ENCODE peak calls at places on chromosomes 5 and 9, in five cellular contexts. R, B, A, U and N are unnamed samples.

GRCh38 chr9:123883634-123884033 is 46.3 kb downstream of the DENND1A start:
- DNase-seq in R (no peak), B (no peak), A (no peak), U (no peak), N (no peak)

GRCh38 chr5:2640717-2641116 is 110.8 kb downstream of the IRX2 start:
- DNase-seq in R (no peak), B (no peak), A (no peak), U (no peak), N (no peak)

GRCh38 chr5:135193213-135194125 is 159.4 kb upstream of the PITX1 start:
- DNase-seq in R (no peak), B (peak), A (no peak), U (no peak), N (no peak)

GRCh38 chr5:8396756-8397155 is 527.8 kb downstream of the MTRR start:
- DNase-seq in R (no peak), B (peak), A (no peak), U (no peak), N (no peak)

GRCh38 chr9:136729144-136729543 is 13.6 kb downstream of the LCN10 start:
- DNase-seq in R (no peak), B (no peak), A (no peak), U (no peak), N (no peak)

GRCh38 chr5:39541920-39542319 is 117.1 kb upstream of the DAB2 start:
- DNase-seq in R (no peak), B (peak), A (no peak), U (no peak), N (no peak)

GRCh38 chr5:31196309-31196708 is 2.8 kb downstream of the CDH6 start:
- DNase-seq in R (no peak), B (peak), A (no peak), U (no peak), N (no peak)

GRCh38 chr9:121770415-121771273 is 119.2 kb downstream of the DAB2IP start:
- DNase-seq in R (no peak), B (peak), A (no peak), U (no peak), N (no peak)

GRCh38 chr5:40781843-40782409 is 16.2 kb downstream of the PRKAA1 start:
- DNase-seq in R (no peak), B (peak), A (no peak), U (no peak), N (no peak)

GRCh38 chr9:128244443-128245226 is 31.2 kb downstream of the GOLGA2 start:
- DNase-seq in R (no peak), B (peak), A (peak), U (no peak), N (no peak)

GRCh38 chr9:121363586-121363961 is 6.5 kb downstream of the STOM start:
- DNase-seq in R (no peak), B (no peak), A (no peak), U (no peak), N (no peak)

GRCh38 chr9:114108016-114108833 is 9.1 kb upstream of the KIF12 start:
- DNase-seq in R (peak), B (peak), A (peak), U (peak), N (peak)

GRCh38 chr5:6862306-6862705 is 149.1 kb downstream of the TENT4A start:
- DNase-seq in R (no peak), B (no peak), A (no peak), U (no peak), N (no peak)

GRCh38 chr5:59039296-59040006 is 456.6 kb downstream of the RAB3C start:
- DNase-seq in R (peak), B (peak), A (peak), U (no peak), N (peak)

GRCh38 chr9:86796671-86797070 is 150.6 kb downstream of the GAS1 start:
- DNase-seq in R (no peak), B (no peak), A (no peak), U (no peak), N (no peak)

GRCh38 chr9:86794356-86795046 is 152.8 kb downstream of the GAS1 start:
- DNase-seq in R (no peak), B (peak), A (no peak), U (no peak), N (no peak)

GRCh38 chr9:86792136-86792535 is 155.2 kb downstream of the GAS1 start:
- DNase-seq in R (no peak), B (peak), A (no peak), U (no peak), N (no peak)

GRCh38 chr9:86795047-86795437 is 152.3 kb downstream of the GAS1 start:
- DNase-seq in R (no peak), B (no peak), A (peak), U (no peak), N (no peak)

DNA sequence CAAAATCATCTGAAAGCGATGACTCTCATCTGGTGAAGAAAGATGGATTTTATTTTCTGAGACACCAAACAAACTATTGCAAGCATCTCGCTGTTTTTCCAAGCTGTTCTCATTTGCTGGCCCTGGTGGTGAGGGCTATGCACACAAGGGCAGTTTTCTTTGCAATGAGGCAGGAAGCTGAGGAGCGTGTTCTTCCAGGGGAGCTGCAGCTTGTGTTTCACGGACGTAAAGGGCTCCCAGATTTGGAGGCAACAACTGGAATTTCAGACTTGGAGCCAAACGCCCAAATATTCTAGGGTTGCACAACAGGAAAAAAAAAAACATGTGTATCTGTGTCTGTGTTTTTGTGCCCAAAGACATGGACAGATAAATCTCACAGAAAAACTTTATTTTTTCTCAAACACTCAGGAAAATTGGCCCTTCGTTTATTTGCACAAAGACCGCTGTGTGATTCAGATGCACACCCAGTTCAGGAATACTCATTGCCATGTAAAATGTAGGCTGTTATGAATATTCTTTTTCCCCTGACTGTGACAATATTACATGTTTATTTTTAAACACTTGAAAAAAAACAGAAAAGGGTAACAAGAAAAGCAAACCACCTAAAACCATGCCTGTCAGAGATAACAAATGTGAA is 151.3 kb downstream of the GAS1 start:
- DNase-seq in R (no peak), B (peak), A (no peak), U (no peak), N (no peak)
- TF ChIP-seq CTCF in R (no peak), B (peak), A (no peak), U (no peak), N (peak)

DNA sequence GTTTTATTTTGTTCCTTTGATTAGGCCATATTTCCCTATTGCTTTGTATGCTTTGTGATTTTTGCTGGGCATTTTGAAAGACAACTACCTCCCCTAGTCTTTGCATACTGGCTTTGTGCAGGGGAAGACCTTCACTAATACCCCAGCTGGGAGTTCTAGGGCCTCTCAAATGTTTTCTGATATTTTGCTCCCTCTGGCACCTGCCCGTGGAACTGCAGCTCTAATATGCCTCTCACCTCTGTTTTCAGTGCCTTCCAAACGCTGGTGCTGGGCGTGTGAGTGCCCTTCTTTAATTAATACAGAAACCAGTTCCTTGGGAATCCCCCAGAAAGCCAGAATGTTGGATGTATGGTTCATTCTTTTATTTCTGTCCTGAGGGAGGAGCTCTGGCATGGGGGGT is 204.5 kb downstream of the COMMD10 start:
- DNase-seq in R (no peak), B (no peak), A (no peak), U (no peak), N (no peak)
- TF ChIP-seq CTCF in R (no peak), B (no peak), A (no peak), U (peak), N (no peak)

GRCh38 chr5:5702934-5703333 is 280.5 kb downstream of the ICE1 start:
- DNase-seq in R (no peak), B (no peak), A (no peak), U (no peak), N (no peak)
- TF ChIP-seq CTCF in R (no peak), B (no peak), A (no peak), U (no peak), N (no peak)

GRCh38 chr5:179749857-179750508 is 17.4 kb downstream of the MAML1 start:
- DNase-seq in R (no peak), B (no peak), A (peak), U (no peak), N (no peak)
- TF ChIP-seq CTCF in R (no peak), B (no peak), A (no peak), U (no peak), N (peak)

DNA sequence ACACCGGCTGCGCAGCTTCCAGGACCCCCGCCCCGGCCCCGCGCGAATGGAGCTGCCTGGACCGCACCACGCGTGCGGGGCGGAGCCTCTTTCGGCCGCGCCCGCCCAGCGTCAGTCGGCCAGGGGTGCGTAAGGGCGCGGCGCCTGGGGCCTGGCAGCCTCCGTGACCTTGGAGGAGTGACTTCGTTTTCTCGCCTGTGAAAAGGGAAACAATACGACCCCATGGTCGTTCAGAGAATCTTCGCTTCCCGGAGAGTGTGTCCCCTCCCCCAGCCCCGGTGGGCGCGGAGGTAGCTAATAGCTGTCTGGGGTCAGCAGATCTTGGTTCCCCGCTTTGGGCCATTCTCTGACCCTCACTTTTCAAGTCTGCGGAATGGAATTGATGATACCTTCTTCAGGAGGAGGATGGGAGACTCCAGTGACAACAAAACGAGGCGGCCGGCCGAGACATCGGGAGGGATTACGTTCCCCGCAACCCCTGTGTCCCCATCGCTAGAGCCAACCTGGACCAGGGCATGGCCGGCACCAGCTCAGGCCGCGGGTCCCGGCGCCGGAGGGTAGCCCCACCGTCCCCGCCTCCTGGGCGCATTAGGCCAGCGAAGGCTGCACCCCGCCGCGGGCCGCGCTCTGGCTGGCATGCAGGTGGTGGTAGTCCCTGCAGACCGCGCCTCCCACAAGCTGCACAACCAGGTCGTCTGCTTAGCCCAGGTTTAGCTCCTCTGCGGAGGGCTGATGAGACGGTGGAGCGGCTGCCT is 5.5 kb upstream of the CDHR2 start:
- DNase-seq in R (peak), B (no peak), A (peak), U (no peak), N (peak)
- TF ChIP-seq CTCF in R (no peak), B (no peak), A (no peak), U (no peak), N (no peak)

GRCh38 chr5:140881889-140882590 is at the start of gene PCDHA13:
- DNase-seq in R (no peak), B (no peak), A (peak), U (no peak), N (no peak)
- TF ChIP-seq CTCF in R (no peak), B (no peak), A (peak), U (no peak), N (no peak)